ENCODE peak calls at places on chromosomes 2 and 18, in six cellular contexts. X, D, Y, G, V and F are unnamed samples.

GRCh38 chr18:23689031-23689615 is at the start of gene LAMA3:
- DNase-seq in X (peak), D (peak), Y (no peak), G (no peak), V (peak), F (peak)

GRCh38 chr2:70142590-70143313 is 48.1 kb downstream of the C2orf42 start:
- DNase-seq in X (peak), D (peak), Y (peak), G (peak), V (peak), F (peak)

GRCh38 chr18:9876867-9877654 is 8.7 kb upstream of the TXNDC2 start:
- DNase-seq in X (peak), D (no peak), Y (no peak), G (no peak), V (no peak), F (no peak)

GRCh38 chr18:39701839-39702238 is 2136.2 kb upstream of the CELF4 start:
- DNase-seq in X (peak), D (no peak), Y (no peak), G (no peak), V (no peak), F (no peak)

GRCh38 chr2:9178905-9179571 is 27.6 kb upstream of the ASAP2 start:
- DNase-seq in X (peak), D (no peak), Y (no peak), G (no peak), V (no peak), F (no peak)

GRCh38 chr2:8028036-8028435 is 653.8 kb upstream of the ID2 start:
- DNase-seq in X (no peak), D (no peak), Y (no peak), G (no peak), V (no peak), F (peak)

GRCh38 chr2:179427065-179427464 is 162.4 kb upstream of the SESTD1 start:
- DNase-seq in X (no peak), D (no peak), Y (no peak), G (no peak), V (no peak), F (no peak)

GRCh38 chr2:168961450-168962229 is 60.5 kb downstream of the G6PC2 start:
- DNase-seq in X (peak), D (no peak), Y (peak), G (no peak), V (peak), F (no peak)

GRCh38 chr18:55290898-55291297 is 297.1 kb downstream of the TCF4 start:
- DNase-seq in X (peak), D (no peak), Y (no peak), G (no peak), V (no peak), F (no peak)

GRCh38 chr2:39033980-39034379 is 86.9 kb downstream of the SOS1 start:
- DNase-seq in X (no peak), D (no peak), Y (no peak), G (no peak), V (no peak), F (no peak)

GRCh38 chr2:43074052-43074451 is 152.4 kb downstream of the ZFP36L2 start:
- DNase-seq in X (no peak), D (no peak), Y (no peak), G (no peak), V (no peak), F (peak)